ENCODE peak calls at places on chromosomes 11 and 22, in four cellular contexts. V is nephron progenitor cell, C is heart right ventricle, P is A549. B is an unnamed sample.
A peak's percentile ranks its signal among the peaks of the same experiment; 100 is the strongest.

GRCh38 chr11:93198221-93198650 is 445 bp upstream of the SLC36A4 start:
- DNase-seq in P (no peak), V (no peak), C (no peak), B (no peak)

GRCh38 chr11:27041141-27041869 is 690 bp downstream of the BBOX1 start:
- DNase-seq in P (no peak), C (no peak), V (no peak), B (no peak)

GRCh38 chr11:45150301-45150700 is 3.9 kb downstream of the PRDM11 start:
- DNase-seq in C (no peak), P (no peak), V (no peak), B (no peak)

GRCh38 chr11:76284161-76284560 is 77.9 kb upstream of the WNT11 start:
- DNase-seq in P (no peak), C (no peak), V (no peak), B (no peak)

GRCh38 chr11:133681901-133682300 is 149.6 kb upstream of the OPCML start:
- DNase-seq in C (no peak), V (no peak), P (no peak), B (no peak)

GRCh38 chr11:130721736-130722135 is 194.5 kb downstream of the SNX19 start:
- DNase-seq in V (no peak), C (no peak), P (no peak), B (no peak)

GRCh38 chr11:17343907-17344306 is 7.7 kb upstream of the NCR3LG1 start:
- DNase-seq in V (no peak), C (no peak), P (peak; percentile 10), B (no peak)

GRCh38 chr11:85348945-85349344 is 278.2 kb downstream of the DLG2 start:
- DNase-seq in V (no peak), P (no peak), C (no peak), B (no peak)

GRCh38 chr11:3155691-3156258 is 9.3 kb downstream of the OSBPL5 start:
- DNase-seq in C (no peak), P (no peak), V (peak; percentile 12), B (no peak)

GRCh38 chr11:46247090-46247489 is 30.4 kb upstream of the CREB3L1 start:
- DNase-seq in V (no peak), C (no peak), P (no peak), B (no peak)

GRCh38 chr11:128502736-128503135 is 84.6 kb downstream of the ETS1 start:
- DNase-seq in P (peak; percentile 46), C (no peak), V (no peak), B (no peak)

GRCh38 chr11:117882539-117882938 is 6.1 kb upstream of the FXYD6 start:
- DNase-seq in C (no peak), V (no peak), P (no peak), B (no peak)

GRCh38 chr22:19714320-19715252 is at the start of gene SEPTIN5:
- DNase-seq in C (no peak), P (no peak), V (peak; percentile 59), B (no peak)

GRCh38 chr22:42138122-42138770 is 7.6 kb upstream of the CYP2D6 start:
- DNase-seq in V (no peak), C (no peak), P (no peak), B (no peak)

GRCh38 chr11:57324154-57324885 is 432 bp downstream of the TNKS1BP1 start:
- DNase-seq in V (peak; percentile 74), C (peak; percentile 45), P (peak; percentile 52), B (peak; percentile 77)

GRCh38 chr11:76880956-76881355 is 20.2 kb downstream of the ACER3 start:
- DNase-seq in C (no peak), P (no peak), V (no peak), B (no peak)

GRCh38 chr22:39995346-39996252 is 845 bp downstream of the FAM83F start:
- DNase-seq in V (no peak), C (no peak), P (no peak), B (no peak)

GRCh38 chr11:31655483-31655882 is 145.9 kb downstream of the ELP4 start:
- DNase-seq in V (no peak), C (no peak), P (peak; percentile 60), B (no peak)

GRCh38 chr11:100876826-100877545 is 189.9 kb downstream of the ARHGAP42 start:
- DNase-seq in P (peak; percentile 27), C (peak; percentile 20), V (peak; percentile 9), B (peak; percentile 38)

GRCh38 chr11:1845571-1846452 is 7.0 kb downstream of the TNNI2 start:
- DNase-seq in P (no peak), C (no peak), V (no peak), B (no peak)

GRCh38 chr22:37672920-37673453 is 2.4 kb upstream of the LGALS1 start:
- DNase-seq in P (no peak), V (no peak), C (no peak), B (no peak)

GRCh38 chr11:110479445-110480101 is 49.8 kb downstream of the FDX1 start:
- DNase-seq in C (no peak), P (no peak), V (no peak), B (no peak)

GRCh38 chr22:37464181-37464580 is 22.0 kb downstream of the MFNG start:
- DNase-seq in V (no peak), P (no peak), C (no peak), B (peak; percentile 62)

GRCh38 chr11:118621071-118621815 is 13.8 kb downstream of the PHLDB1 start:
- DNase-seq in P (no peak), V (peak; percentile 85), C (peak; percentile 93), B (no peak)

GRCh38 chr11:19426719-19427066 is 185.9 kb upstream of the E2F8 start:
- DNase-seq in C (no peak), P (no peak), V (no peak), B (no peak)

GRCh38 chr11:68341557-68342458 is 29.4 kb downstream of the LRP5 start:
- DNase-seq in C (no peak), V (no peak), P (no peak), B (no peak)

GRCh38 chr22:29043906-29044575 is 17.6 kb downstream of the C22orf31 start:
- DNase-seq in V (no peak), P (no peak), C (no peak), B (no peak)

GRCh38 chr22:41917375-41917905 is 2.6 kb upstream of the SHISA8 start:
- DNase-seq in V (no peak), P (no peak), C (no peak), B (no peak)

GRCh38 chr22:41848468-41848867 is 15.6 kb downstream of the SREBF2 start:
- DNase-seq in V (no peak), P (peak; percentile 35), C (no peak), B (no peak)

GRCh38 chr11:80621871-80622270 is 1181.0 kb upstream of the TENM4 start:
- DNase-seq in P (no peak), V (no peak), C (no peak), B (no peak)

GRCh38 chr11:35623708-35624168 is 5.5 kb downstream of the FJX1 start:
- DNase-seq in P (no peak), V (no peak), C (no peak), B (no peak)

GRCh38 chr11:128653828-128654231 is 40.0 kb upstream of the FLI1 start:
- DNase-seq in P (peak; percentile 47), V (peak; percentile 12), C (peak; percentile 42), B (no peak)

DNA sequence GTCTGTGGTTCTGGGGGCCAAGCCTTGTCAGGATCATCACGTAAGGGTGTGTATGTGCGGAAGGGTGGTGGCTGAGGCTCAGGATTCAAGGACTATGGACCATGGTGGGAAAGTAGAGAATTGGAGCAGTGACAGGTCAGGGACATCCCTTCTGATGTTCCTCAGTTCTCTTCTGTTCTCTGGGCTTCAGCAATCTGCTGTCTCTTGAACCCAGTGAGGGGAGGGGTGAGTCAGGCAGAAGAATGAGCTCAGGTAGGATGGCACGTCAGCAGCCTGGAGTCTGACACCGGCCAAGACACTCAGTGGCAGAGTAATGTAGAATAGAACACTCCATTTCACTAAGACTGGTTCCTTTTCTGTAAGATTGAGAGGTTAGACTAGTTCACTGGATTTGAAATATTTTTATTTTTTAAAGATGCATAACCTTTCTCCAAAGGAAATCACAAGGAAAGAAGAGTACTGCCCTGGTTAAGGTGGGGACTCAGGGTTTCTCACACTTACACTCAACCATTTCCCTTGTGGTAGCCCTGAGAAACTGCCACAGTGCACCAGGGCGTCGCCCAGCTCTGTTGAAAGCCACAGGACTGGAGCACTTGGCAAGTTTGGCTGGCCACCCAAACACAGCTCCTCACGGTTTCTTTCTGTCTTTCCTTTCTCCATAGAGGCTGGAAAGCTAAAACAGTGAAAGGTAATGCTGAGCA is 23.2 kb upstream of the MICAL2 start:
- DNase-seq in P (peak; percentile 81), C (no peak), V (no peak), B (no peak)
- TF ChIP-seq CTCF in P (no peak), C (no peak), V (no peak), B (no peak)

GRCh38 chr22:44701187-44701586 is 817 bp upstream of the PRR5 start:
- DNase-seq in V (no peak), C (no peak), P (no peak), B (no peak)
- TF ChIP-seq CTCF in V (no peak), C (no peak), P (no peak), B (no peak)

GRCh38 chr22:26779108-26779507 is 121.7 kb downstream of the MIAT start:
- DNase-seq in P (no peak), V (no peak), C (no peak), B (no peak)

GRCh38 chr22:26777402-26777801 is 120.0 kb downstream of the MIAT start:
- DNase-seq in V (no peak), C (peak; percentile 39), P (no peak), B (no peak)

GRCh38 chr22:26778372-26778771 is 121.0 kb downstream of the MIAT start:
- DNase-seq in P (no peak), V (no peak), C (no peak), B (no peak)

GRCh38 chr22:26779929-26780328 is 122.5 kb downstream of the MIAT start:
- DNase-seq in P (no peak), C (no peak), V (no peak), B (no peak)

DNA sequence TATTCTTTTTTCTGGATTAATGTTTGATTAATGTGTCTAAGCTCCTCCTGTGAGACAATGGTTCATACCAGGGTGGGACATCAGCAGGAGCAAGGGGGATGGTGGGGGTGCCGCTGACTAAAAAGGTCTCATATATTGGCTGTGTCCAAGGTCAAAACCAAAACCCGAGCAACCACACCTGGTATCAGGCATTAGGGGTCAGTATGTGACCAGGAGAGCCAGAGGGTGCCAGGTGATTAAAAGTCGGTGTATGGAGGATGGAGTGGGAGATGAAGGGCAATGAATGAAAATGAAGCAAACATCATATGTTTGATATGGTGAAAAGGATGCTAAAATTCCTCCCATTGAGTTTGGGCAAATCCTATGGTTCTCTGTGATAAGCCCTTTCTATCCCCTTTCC is 118.0 kb downstream of the MIAT start:
- DNase-seq in P (no peak), V (no peak), C (no peak), B (no peak)
- TF ChIP-seq CTCF in P (no peak), V (no peak), C (no peak), B (no peak)

GRCh38 chr11:40132881-40133280 is 1326.6 kb downstream of the LRRC4C start:
- DNase-seq in P (no peak), V (no peak), C (no peak), B (no peak)

GRCh38 chr11:40129276-40129675 is 1330.2 kb downstream of the LRRC4C start:
- DNase-seq in P (peak; percentile 9), C (no peak), V (peak; percentile 5), B (peak; percentile 3)

GRCh38 chr11:40134820-40135219 is 1324.6 kb downstream of the LRRC4C start:
- DNase-seq in V (no peak), C (no peak), P (no peak), B (no peak)

GRCh38 chr11:40133526-40133925 is 1325.9 kb downstream of the LRRC4C start:
- DNase-seq in C (no peak), P (no peak), V (no peak), B (no peak)

DNA sequence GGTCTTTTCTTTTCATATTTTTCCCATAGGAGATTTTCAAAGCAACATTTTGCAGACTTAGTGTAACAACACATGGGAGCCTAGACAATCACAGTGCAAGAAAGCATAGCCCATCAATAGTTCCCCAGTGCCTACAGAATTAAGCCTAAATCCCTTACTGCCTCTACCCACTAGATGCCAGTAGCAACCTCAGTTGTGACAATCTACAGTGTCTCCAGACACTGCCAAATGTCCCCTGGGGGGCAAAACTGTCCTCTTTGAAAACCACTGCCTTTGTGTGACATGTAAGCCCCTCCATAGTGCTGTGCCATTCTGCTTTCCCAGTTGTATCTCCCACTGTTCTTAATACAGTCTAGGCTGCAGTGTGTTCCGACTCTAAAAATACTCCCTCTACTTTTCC is 1329.0 kb downstream of the LRRC4C start:
- DNase-seq in V (peak; percentile 3), C (no peak), P (no peak), B (no peak)
- TF ChIP-seq CTCF in V (peak; percentile 30), C (no peak), P (no peak), B (peak; percentile 23)